ENCODE peak calls at places on chromosomes 4 and X, in five cellular contexts. R is Ammon's horn; L is IMR-90; J is stimulated activated CD8-positive, alpha-beta memory T cell treated with anti-CD3 and anti-CD28 coated beads, Interleukin-15, amount 100 ng/mL, for 4 hours; X is hippocampal formation. D is an unnamed sample.

GRCh38 chrX:20414781-20415445 is 148.2 kb upstream of the RPS6KA3 start:
- DNase-seq in R (no peak), L (peak), J (no peak), X (no peak), D (no peak)

GRCh38 chr4:6447561-6448290 is 24.7 kb downstream of the PPP2R2C start:
- DNase-seq in R (no peak), L (no peak), J (no peak), X (no peak), D (no peak)

GRCh38 chrX:109716431-109717028 is 16.5 kb downstream of the ACSL4 start:
- DNase-seq in R (no peak), L (peak), J (no peak), X (no peak), D (peak)

GRCh38 chr4:10101559-10102192 is 14.9 kb downstream of the WDR1 start:
- DNase-seq in R (no peak), L (no peak), J (no peak), X (no peak), D (no peak)

GRCh38 chr4:122602277-122603142 is 18.4 kb downstream of the IL21 start:
- DNase-seq in R (peak), L (peak), J (no peak), X (no peak), D (peak)

GRCh38 chrX:41705680-41706374 is 17.1 kb downstream of the GPR34 start:
- DNase-seq in R (peak), L (no peak), J (no peak), X (no peak), D (no peak)

GRCh38 chrX:112368371-112368770 is 285.8 kb upstream of the TRPC5 start:
- DNase-seq in R (no peak), L (no peak), J (no peak), X (no peak), D (no peak)

GRCh38 chr4:89797117-89797516 is 39.8 kb downstream of the SNCA start:
- DNase-seq in R (no peak), L (peak), J (no peak), X (no peak), D (peak)

GRCh38 chrX:48458711-48459110 is 11.3 kb downstream of the SLC38A5 start:
- DNase-seq in R (no peak), L (no peak), J (no peak), X (no peak), D (no peak)

GRCh38 chr4:152243890-152244595 is 291.8 kb downstream of the FBXW7 start:
- DNase-seq in R (no peak), L (no peak), J (no peak), X (no peak), D (peak)

GRCh38 chrX:135981010-135981409 is 4.2 kb upstream of the SLC9A6 start:
- DNase-seq in R (no peak), L (no peak), J (no peak), X (no peak), D (no peak)

GRCh38 chr4:165967486-165967885 is 94.4 kb downstream of the TLL1 start:
- DNase-seq in R (no peak), L (no peak), J (no peak), X (no peak), D (no peak)

GRCh38 chr4:181647396-181648107 is 595.6 kb upstream of the TENM3 start:
- DNase-seq in R (no peak), L (peak), J (no peak), X (no peak), D (peak)

GRCh38 chr4:173301518-173302201 is 32.5 kb downstream of the HMGB2 start:
- DNase-seq in R (peak), L (peak), J (no peak), X (no peak), D (peak)

GRCh38 chrX:40402771-40403533 is 177.8 kb upstream of the ATP6AP2 start:
- DNase-seq in R (peak), L (peak), J (no peak), X (no peak), D (peak)

GRCh38 chrX:151762802-151763201 is 28.3 kb downstream of the CNGA2 start:
- DNase-seq in R (no peak), L (no peak), J (no peak), X (no peak), D (no peak)

GRCh38 chr4:33494150-33494549 is 2750.2 kb downstream of the ARAP2 start:
- DNase-seq in R (no peak), L (no peak), J (no peak), X (no peak), D (peak)

GRCh38 chr4:123783936-123784335 is 387.3 kb downstream of the SPRY1 start:
- DNase-seq in R (no peak), L (peak), J (no peak), X (no peak), D (no peak)

GRCh38 chr4:136863756-136864155 is 668.5 kb downstream of the PCDH18 start:
- DNase-seq in R (no peak), L (peak), J (no peak), X (no peak), D (peak)

GRCh38 chrX:11460347-11460746 is 167.1 kb downstream of the AMELX start:
- DNase-seq in R (no peak), L (no peak), J (no peak), X (no peak), D (no peak)

D was measured in cardiac fibroblast.